ENCODE peak calls at places on chromosomes 1 and 21, in ten cellular contexts. One of them, this sample, is unnamed.

GRCh38 chr1:245604979-245605378 is 450.2 kb downstream of the KIF26B start:
- DNase-seq in HFFc6: no peak
- DNase-seq in ELF-1: no peak
- DNase-seq in stimulated activated CD4-positive, alpha-beta T cell treated with anti-CD3 and anti-CD28 coated beads, TNF-alpha, amount 100 ng/mL, for 1 hour: no peak
- DNase-seq in skeletal muscle cell: no peak
- DNase-seq in effector memory CD8-positive, alpha-beta T cell: no peak
- DNase-seq in ureter: no peak
- DNase-seq in T47D: no peak
- DNase-seq in WTC11: no peak
- DNase-seq in hypothalamus: no peak
- DNase-seq in this sample: no peak

GRCh38 chr1:3369437-3370076 is 84.9 kb upstream of the ARHGEF16 start:
- DNase-seq in hypothalamus: no peak
- DNase-seq in ureter: peak
- DNase-seq in T47D: no peak
- DNase-seq in WTC11: no peak
- DNase-seq in skeletal muscle cell: peak
- DNase-seq in stimulated activated CD4-positive, alpha-beta T cell treated with anti-CD3 and anti-CD28 coated beads, TNF-alpha, amount 100 ng/mL, for 1 hour: no peak
- DNase-seq in HFFc6: peak
- DNase-seq in effector memory CD8-positive, alpha-beta T cell: no peak
- DNase-seq in ELF-1: no peak
- DNase-seq in this sample: peak

GRCh38 chr1:184661801-184662200 is 92.9 kb downstream of the EDEM3 start:
- DNase-seq in ureter: no peak
- DNase-seq in skeletal muscle cell: no peak
- DNase-seq in hypothalamus: no peak
- DNase-seq in T47D: no peak
- DNase-seq in effector memory CD8-positive, alpha-beta T cell: no peak
- DNase-seq in WTC11: no peak
- DNase-seq in ELF-1: no peak
- DNase-seq in stimulated activated CD4-positive, alpha-beta T cell treated with anti-CD3 and anti-CD28 coated beads, TNF-alpha, amount 100 ng/mL, for 1 hour: no peak
- DNase-seq in HFFc6: no peak
- DNase-seq in this sample: no peak

GRCh38 chr1:202343652-202344349 is 2.1 kb upstream of the UBE2T start:
- DNase-seq in effector memory CD8-positive, alpha-beta T cell: no peak
- DNase-seq in WTC11: no peak
- DNase-seq in skeletal muscle cell: no peak
- DNase-seq in stimulated activated CD4-positive, alpha-beta T cell treated with anti-CD3 and anti-CD28 coated beads, TNF-alpha, amount 100 ng/mL, for 1 hour: no peak
- DNase-seq in T47D: no peak
- DNase-seq in hypothalamus: no peak
- DNase-seq in ureter: no peak
- DNase-seq in HFFc6: peak
- DNase-seq in ELF-1: no peak
- DNase-seq in this sample: peak

GRCh38 chr1:244077473-244078220 is 26.6 kb downstream of the ZBTB18 start:
- DNase-seq in hypothalamus: no peak
- DNase-seq in ELF-1: no peak
- DNase-seq in skeletal muscle cell: no peak
- DNase-seq in effector memory CD8-positive, alpha-beta T cell: no peak
- DNase-seq in stimulated activated CD4-positive, alpha-beta T cell treated with anti-CD3 and anti-CD28 coated beads, TNF-alpha, amount 100 ng/mL, for 1 hour: no peak
- DNase-seq in T47D: no peak
- DNase-seq in HFFc6: no peak
- DNase-seq in ureter: no peak
- DNase-seq in WTC11: no peak
- DNase-seq in this sample: peak

GRCh38 chr1:187396226-187396625 is 567.5 kb downstream of the PLA2G4A start:
- DNase-seq in effector memory CD8-positive, alpha-beta T cell: no peak
- DNase-seq in T47D: no peak
- DNase-seq in skeletal muscle cell: no peak
- DNase-seq in HFFc6: no peak
- DNase-seq in ureter: no peak
- DNase-seq in stimulated activated CD4-positive, alpha-beta T cell treated with anti-CD3 and anti-CD28 coated beads, TNF-alpha, amount 100 ng/mL, for 1 hour: no peak
- DNase-seq in WTC11: no peak
- DNase-seq in ELF-1: peak
- DNase-seq in hypothalamus: no peak
- DNase-seq in this sample: no peak

GRCh38 chr1:227734546-227734857 is 600 bp downstream of the JMJD4 start:
- DNase-seq in T47D: no peak
- DNase-seq in hypothalamus: no peak
- DNase-seq in ureter: no peak
- DNase-seq in WTC11: no peak
- DNase-seq in HFFc6: no peak
- DNase-seq in stimulated activated CD4-positive, alpha-beta T cell treated with anti-CD3 and anti-CD28 coated beads, TNF-alpha, amount 100 ng/mL, for 1 hour: no peak
- DNase-seq in ELF-1: no peak
- DNase-seq in skeletal muscle cell: no peak
- DNase-seq in effector memory CD8-positive, alpha-beta T cell: no peak
- DNase-seq in this sample: no peak

GRCh38 chr1:176172215-176172614 is 34.9 kb downstream of the COP1 start:
- DNase-seq in skeletal muscle cell: no peak
- DNase-seq in HFFc6: no peak
- DNase-seq in WTC11: no peak
- DNase-seq in effector memory CD8-positive, alpha-beta T cell: no peak
- DNase-seq in ureter: no peak
- DNase-seq in hypothalamus: no peak
- DNase-seq in stimulated activated CD4-positive, alpha-beta T cell treated with anti-CD3 and anti-CD28 coated beads, TNF-alpha, amount 100 ng/mL, for 1 hour: no peak
- DNase-seq in ELF-1: no peak
- DNase-seq in T47D: no peak
- DNase-seq in this sample: no peak

GRCh38 chr1:65793359-65793732 is 651 bp downstream of the PDE4B start:
- DNase-seq in WTC11: peak
- DNase-seq in ureter: no peak
- DNase-seq in T47D: no peak
- DNase-seq in HFFc6: no peak
- DNase-seq in hypothalamus: no peak
- DNase-seq in effector memory CD8-positive, alpha-beta T cell: no peak
- DNase-seq in ELF-1: no peak
- DNase-seq in skeletal muscle cell: no peak
- DNase-seq in stimulated activated CD4-positive, alpha-beta T cell treated with anti-CD3 and anti-CD28 coated beads, TNF-alpha, amount 100 ng/mL, for 1 hour: no peak
- DNase-seq in this sample: no peak

GRCh38 chr1:187009320-187009719 is 180.6 kb downstream of the PLA2G4A start:
- DNase-seq in effector memory CD8-positive, alpha-beta T cell: no peak
- DNase-seq in T47D: no peak
- DNase-seq in ELF-1: peak
- DNase-seq in ureter: no peak
- DNase-seq in stimulated activated CD4-positive, alpha-beta T cell treated with anti-CD3 and anti-CD28 coated beads, TNF-alpha, amount 100 ng/mL, for 1 hour: no peak
- DNase-seq in hypothalamus: no peak
- DNase-seq in skeletal muscle cell: no peak
- DNase-seq in HFFc6: no peak
- DNase-seq in WTC11: no peak
- DNase-seq in this sample: no peak

GRCh38 chr1:203172184-203173115 is 3.2 kb downstream of the MYBPH start:
- DNase-seq in ELF-1: peak
- DNase-seq in HFFc6: peak
- DNase-seq in T47D: peak
- DNase-seq in skeletal muscle cell: peak
- DNase-seq in effector memory CD8-positive, alpha-beta T cell: peak
- DNase-seq in ureter: peak
- DNase-seq in hypothalamus: peak
- DNase-seq in stimulated activated CD4-positive, alpha-beta T cell treated with anti-CD3 and anti-CD28 coated beads, TNF-alpha, amount 100 ng/mL, for 1 hour: peak
- DNase-seq in WTC11: peak
- DNase-seq in this sample: peak

GRCh38 chr1:246651012-246651411 is 73.2 kb upstream of the SCCPDH start:
- DNase-seq in HFFc6: no peak
- DNase-seq in ELF-1: no peak
- DNase-seq in T47D: no peak
- DNase-seq in skeletal muscle cell: no peak
- DNase-seq in hypothalamus: no peak
- DNase-seq in effector memory CD8-positive, alpha-beta T cell: no peak
- DNase-seq in WTC11: no peak
- DNase-seq in ureter: no peak
- DNase-seq in stimulated activated CD4-positive, alpha-beta T cell treated with anti-CD3 and anti-CD28 coated beads, TNF-alpha, amount 100 ng/mL, for 1 hour: no peak
- DNase-seq in this sample: no peak

GRCh38 chr1:84156210-84156621 is 12.1 kb downstream of the PRKACB start:
- DNase-seq in WTC11: no peak
- DNase-seq in HFFc6: peak
- DNase-seq in hypothalamus: no peak
- DNase-seq in T47D: no peak
- DNase-seq in ELF-1: no peak
- DNase-seq in ureter: no peak
- DNase-seq in skeletal muscle cell: peak
- DNase-seq in effector memory CD8-positive, alpha-beta T cell: no peak
- DNase-seq in stimulated activated CD4-positive, alpha-beta T cell treated with anti-CD3 and anti-CD28 coated beads, TNF-alpha, amount 100 ng/mL, for 1 hour: no peak
- DNase-seq in this sample: no peak

GRCh38 chr1:217026506-217026905 is 303.3 kb upstream of the ESRRG start:
- DNase-seq in skeletal muscle cell: no peak
- DNase-seq in ureter: no peak
- DNase-seq in stimulated activated CD4-positive, alpha-beta T cell treated with anti-CD3 and anti-CD28 coated beads, TNF-alpha, amount 100 ng/mL, for 1 hour: no peak
- DNase-seq in effector memory CD8-positive, alpha-beta T cell: no peak
- DNase-seq in T47D: no peak
- DNase-seq in ELF-1: no peak
- DNase-seq in hypothalamus: no peak
- DNase-seq in WTC11: no peak
- DNase-seq in HFFc6: no peak
- DNase-seq in this sample: no peak

GRCh38 chr1:185734929-185735666 is 907 bp downstream of the HMCN1 start:
- DNase-seq in ureter: no peak
- DNase-seq in ELF-1: peak
- DNase-seq in stimulated activated CD4-positive, alpha-beta T cell treated with anti-CD3 and anti-CD28 coated beads, TNF-alpha, amount 100 ng/mL, for 1 hour: no peak
- DNase-seq in hypothalamus: no peak
- DNase-seq in skeletal muscle cell: no peak
- DNase-seq in effector memory CD8-positive, alpha-beta T cell: no peak
- DNase-seq in WTC11: no peak
- DNase-seq in T47D: no peak
- DNase-seq in HFFc6: no peak
- DNase-seq in this sample: no peak

GRCh38 chr21:37408464-37409193 is 42.1 kb downstream of the DYRK1A start:
- DNase-seq in skeletal muscle cell: no peak
- DNase-seq in stimulated activated CD4-positive, alpha-beta T cell treated with anti-CD3 and anti-CD28 coated beads, TNF-alpha, amount 100 ng/mL, for 1 hour: no peak
- DNase-seq in effector memory CD8-positive, alpha-beta T cell: no peak
- DNase-seq in ureter: no peak
- DNase-seq in WTC11: no peak
- DNase-seq in HFFc6: no peak
- DNase-seq in T47D: no peak
- DNase-seq in hypothalamus: no peak
- DNase-seq in ELF-1: no peak
- DNase-seq in this sample: no peak